ENCODE peak calls at places on chromosomes 6 and 20, in four cellular contexts. One of them, this sample, is unnamed.
A peak's percentile ranks its signal among the peaks of the same experiment; 100 is the strongest.

GRCh38 chr6:167706313-167707109 is 120.2 kb upstream of the AFDN start:
- DNase-seq in brain microvascular endothelial cell: no peak
- DNase-seq in AG04449: no peak
- DNase-seq in fibroblast of pulmonary artery: peak; percentile 24
- DNase-seq in this sample: no peak

GRCh38 chr6:45763281-45763680 is 252.4 kb downstream of the CLIC5 start:
- DNase-seq in brain microvascular endothelial cell: no peak
- DNase-seq in AG04449: no peak
- DNase-seq in fibroblast of pulmonary artery: no peak
- DNase-seq in this sample: no peak

GRCh38 chr20:3749689-3750639 is 17.5 kb downstream of the HSPA12B start:
- DNase-seq in brain microvascular endothelial cell: no peak
- DNase-seq in AG04449: no peak
- DNase-seq in fibroblast of pulmonary artery: no peak
- DNase-seq in this sample: no peak

GRCh38 chr20:62523473-62524203 is 47.8 kb upstream of the GATA5 start:
- DNase-seq in brain microvascular endothelial cell: no peak
- DNase-seq in AG04449: no peak
- DNase-seq in fibroblast of pulmonary artery: no peak
- DNase-seq in this sample: no peak

GRCh38 chr6:156058356-156058755 is 602.7 kb upstream of the NOX3 start:
- DNase-seq in brain microvascular endothelial cell: no peak
- DNase-seq in AG04449: no peak
- DNase-seq in fibroblast of pulmonary artery: no peak
- DNase-seq in this sample: no peak

GRCh38 chr6:38283734-38284362 is 355.9 kb downstream of the BTBD9 start:
- DNase-seq in brain microvascular endothelial cell: peak; percentile 44
- DNase-seq in AG04449: no peak
- DNase-seq in fibroblast of pulmonary artery: no peak
- DNase-seq in this sample: peak; percentile 44

GRCh38 chr6:49001856-49002255 is 461.2 kb downstream of the MMUT start:
- DNase-seq in brain microvascular endothelial cell: no peak
- DNase-seq in AG04449: no peak
- DNase-seq in fibroblast of pulmonary artery: peak; percentile 59
- DNase-seq in this sample: no peak

GRCh38 chr6:156872903-156873302 is 95.7 kb downstream of the ARID1B start:
- DNase-seq in brain microvascular endothelial cell: no peak
- DNase-seq in AG04449: no peak
- DNase-seq in fibroblast of pulmonary artery: no peak
- DNase-seq in this sample: no peak

GRCh38 chr6:154386848-154387717 is 30.5 kb upstream of the IPCEF1 start:
- DNase-seq in brain microvascular endothelial cell: peak; percentile 82
- DNase-seq in AG04449: peak; percentile 87
- DNase-seq in fibroblast of pulmonary artery: peak; percentile 86
- DNase-seq in this sample: peak; percentile 76

GRCh38 chr6:126682440-126682839 is 342.5 kb downstream of the CENPW start:
- DNase-seq in brain microvascular endothelial cell: no peak
- DNase-seq in AG04449: no peak
- DNase-seq in fibroblast of pulmonary artery: peak; percentile 46
- DNase-seq in this sample: no peak

GRCh38 chr6:105733556-105734162 is 330.8 kb upstream of the PREP start:
- DNase-seq in brain microvascular endothelial cell: no peak
- DNase-seq in AG04449: no peak
- DNase-seq in fibroblast of pulmonary artery: peak; percentile 55
- DNase-seq in this sample: no peak

GRCh38 chr6:106757722-106758467 is 128.5 kb downstream of the QRSL1 start:
- DNase-seq in brain microvascular endothelial cell: no peak
- DNase-seq in AG04449: no peak
- DNase-seq in fibroblast of pulmonary artery: no peak
- DNase-seq in this sample: no peak

GRCh38 chr6:148144917-148145521 is 197.6 kb upstream of the SASH1 start:
- DNase-seq in brain microvascular endothelial cell: peak; percentile 86
- DNase-seq in AG04449: peak; percentile 4
- DNase-seq in fibroblast of pulmonary artery: peak; percentile 81
- DNase-seq in this sample: no peak

GRCh38 chr6:8065519-8065911 is 1.3 kb upstream of the BLOC1S5 start:
- DNase-seq in brain microvascular endothelial cell: no peak
- DNase-seq in AG04449: no peak
- DNase-seq in fibroblast of pulmonary artery: no peak
- DNase-seq in this sample: no peak

GRCh38 chr6:126919947-126920346 is 198.5 kb upstream of the RSPO3 start:
- DNase-seq in brain microvascular endothelial cell: peak; percentile 93
- DNase-seq in AG04449: peak; percentile 96
- DNase-seq in fibroblast of pulmonary artery: peak; percentile 95
- DNase-seq in this sample: peak; percentile 71

GRCh38 chr6:41286544-41287346 is at the start of gene TREM1:
- DNase-seq in brain microvascular endothelial cell: peak; percentile 56
- DNase-seq in AG04449: no peak
- DNase-seq in fibroblast of pulmonary artery: peak; percentile 96
- DNase-seq in this sample: no peak

GRCh38 chr20:24773751-24774201 is 175.3 kb upstream of the CST7 start:
- DNase-seq in brain microvascular endothelial cell: peak; percentile 67
- DNase-seq in AG04449: peak; percentile 75
- DNase-seq in fibroblast of pulmonary artery: peak; percentile 21
- DNase-seq in this sample: peak; percentile 90

GRCh38 chr6:167856999-167857660 is 30.4 kb downstream of the AFDN start:
- DNase-seq in brain microvascular endothelial cell: peak; percentile 65
- DNase-seq in AG04449: no peak
- DNase-seq in fibroblast of pulmonary artery: peak; percentile 91
- DNase-seq in this sample: no peak

GRCh38 chr20:47799116-47799715 is 13.9 kb upstream of the SULF2 start:
- DNase-seq in brain microvascular endothelial cell: no peak
- DNase-seq in AG04449: no peak
- DNase-seq in fibroblast of pulmonary artery: peak; percentile 59
- DNase-seq in this sample: no peak

GRCh38 chr20:3106658-3107463 is 22.3 kb upstream of the AVP start:
- DNase-seq in brain microvascular endothelial cell: no peak
- DNase-seq in AG04449: no peak
- DNase-seq in fibroblast of pulmonary artery: no peak
- DNase-seq in this sample: no peak

GRCh38 chr6:159946912-159947311 is 22.0 kb upstream of the IGF2R start:
- DNase-seq in brain microvascular endothelial cell: no peak
- DNase-seq in AG04449: no peak
- DNase-seq in fibroblast of pulmonary artery: no peak
- DNase-seq in this sample: no peak

GRCh38 chr6:17768388-17768787 is 61.7 kb upstream of the NUP153 start:
- DNase-seq in brain microvascular endothelial cell: peak; percentile 26
- DNase-seq in AG04449: no peak
- DNase-seq in fibroblast of pulmonary artery: peak; percentile 60
- DNase-seq in this sample: peak; percentile 23

GRCh38 chr6:140436023-140436811 is 1061.8 kb upstream of the CITED2 start:
- DNase-seq in brain microvascular endothelial cell: peak; percentile 69
- DNase-seq in AG04449: peak; percentile 77
- DNase-seq in fibroblast of pulmonary artery: peak; percentile 73
- DNase-seq in this sample: peak; percentile 21

GRCh38 chr6:75504902-75505233 is 11.3 kb upstream of the FILIP1 start:
- DNase-seq in brain microvascular endothelial cell: no peak
- DNase-seq in AG04449: no peak
- DNase-seq in fibroblast of pulmonary artery: peak; percentile 56
- DNase-seq in this sample: no peak

GRCh38 chr6:93040375-93040774 is 379.0 kb downstream of the EPHA7 start:
- DNase-seq in brain microvascular endothelial cell: peak; percentile 15
- DNase-seq in AG04449: no peak
- DNase-seq in fibroblast of pulmonary artery: peak; percentile 62
- DNase-seq in this sample: peak; percentile 4

GRCh38 chr6:160714731-160715130 is 12.7 kb downstream of the PLG start:
- DNase-seq in brain microvascular endothelial cell: no peak
- DNase-seq in AG04449: no peak
- DNase-seq in fibroblast of pulmonary artery: no peak
- DNase-seq in this sample: no peak

GRCh38 chr6:127737009-127737486 is 160.1 kb downstream of the C6orf58 start:
- DNase-seq in brain microvascular endothelial cell: peak; percentile 74
- DNase-seq in AG04449: peak; percentile 24
- DNase-seq in fibroblast of pulmonary artery: peak; percentile 83
- DNase-seq in this sample: peak; percentile 25

GRCh38 chr6:136534268-136534667 is 16.0 kb downstream of the MAP7 start:
- DNase-seq in brain microvascular endothelial cell: no peak
- DNase-seq in AG04449: no peak
- DNase-seq in fibroblast of pulmonary artery: no peak
- DNase-seq in this sample: no peak

GRCh38 chr20:9025643-9026042 is 43.2 kb upstream of the PLCB4 start:
- DNase-seq in brain microvascular endothelial cell: peak; percentile 55
- DNase-seq in AG04449: peak; percentile 36
- DNase-seq in fibroblast of pulmonary artery: peak; percentile 30
- DNase-seq in this sample: peak; percentile 66

GRCh38 chr20:16423311-16424212 is 149.7 kb downstream of the KIF16B start:
- DNase-seq in brain microvascular endothelial cell: peak; percentile 33
- DNase-seq in AG04449: no peak
- DNase-seq in fibroblast of pulmonary artery: peak; percentile 14
- DNase-seq in this sample: no peak

GRCh38 chr20:58891076-58891685 is 38.7 kb downstream of the GNAS start:
- DNase-seq in brain microvascular endothelial cell: peak; percentile 35
- DNase-seq in AG04449: no peak
- DNase-seq in fibroblast of pulmonary artery: peak; percentile 67
- DNase-seq in this sample: no peak

GRCh38 chr6:147603392-147604081 is 95.0 kb downstream of the SAMD5 start:
- DNase-seq in brain microvascular endothelial cell: no peak
- DNase-seq in AG04449: no peak
- DNase-seq in fibroblast of pulmonary artery: no peak
- DNase-seq in this sample: no peak

GRCh38 chr6:10373642-10374359 is 41.1 kb downstream of the TFAP2A start:
- DNase-seq in brain microvascular endothelial cell: peak; percentile 2
- DNase-seq in AG04449: no peak
- DNase-seq in fibroblast of pulmonary artery: no peak
- DNase-seq in this sample: no peak

GRCh38 chr6:37021356-37022129 is 16.1 kb downstream of the FGD2 start:
- DNase-seq in brain microvascular endothelial cell: peak; percentile 44
- DNase-seq in AG04449: no peak
- DNase-seq in fibroblast of pulmonary artery: peak; percentile 71
- DNase-seq in this sample: no peak
- TF ChIP-seq CTCF in brain microvascular endothelial cell: peak; percentile 81
- TF ChIP-seq CTCF in AG04449: peak; percentile 56
- TF ChIP-seq CTCF in fibroblast of pulmonary artery: peak; percentile 70
- TF ChIP-seq CTCF in this sample: peak; percentile 56

DNA sequence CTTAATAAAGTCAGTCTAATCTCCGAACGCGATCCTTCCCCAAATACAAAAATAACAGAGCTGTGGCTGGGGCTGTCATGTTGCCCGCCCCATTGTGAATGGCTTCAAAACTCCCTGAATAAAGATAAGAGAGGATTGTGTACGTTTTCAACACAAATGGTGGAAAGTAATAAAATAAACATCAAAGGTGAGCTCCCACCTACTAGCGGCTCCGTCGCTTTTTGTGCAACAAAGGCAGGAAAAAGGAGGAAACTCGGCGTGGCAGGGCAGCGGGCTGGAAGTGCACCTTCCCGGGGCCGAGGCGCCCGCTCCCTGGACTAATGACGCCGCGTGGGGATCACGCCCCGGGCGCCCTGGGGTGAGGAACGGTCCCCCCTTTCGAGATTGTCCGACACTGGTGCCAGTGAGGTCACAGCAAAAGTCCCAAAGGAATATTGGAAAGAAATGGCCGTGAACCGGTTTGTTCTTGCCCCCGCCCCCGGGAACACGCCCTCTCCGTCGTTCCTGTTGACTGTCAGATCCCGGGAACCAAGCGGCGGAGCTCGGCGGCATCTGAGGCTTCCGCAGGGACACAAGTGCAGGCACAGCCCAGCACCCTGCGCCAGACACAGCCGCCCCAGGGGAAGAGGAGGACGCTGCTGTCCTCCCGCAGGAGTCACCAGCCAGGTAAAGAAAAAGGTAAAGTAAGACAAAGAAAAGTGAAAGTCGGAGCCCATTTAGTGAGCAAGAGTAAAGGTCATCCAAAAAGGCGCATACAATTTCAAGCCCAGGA is 1.1 kb upstream of the FOXQ1 start:
- DNase-seq in brain microvascular endothelial cell: no peak
- DNase-seq in AG04449: no peak
- DNase-seq in fibroblast of pulmonary artery: no peak
- DNase-seq in this sample: no peak
- H3K4me3 ChIP-seq in brain microvascular endothelial cell: peak overlapping the region; percentile 41
- H3K4me3 ChIP-seq in AG04449: peak overlapping the region; percentile 52
- H3K4me3 ChIP-seq in fibroblast of pulmonary artery: peak overlapping the region; percentile 37
- H3K4me3 ChIP-seq in this sample: peak overlapping the region; percentile 52

GRCh38 chr6:169220068-169220964 is 33.3 kb downstream of the THBS2 start:
- DNase-seq in brain microvascular endothelial cell: no peak
- DNase-seq in AG04449: no peak
- DNase-seq in fibroblast of pulmonary artery: no peak
- DNase-seq in this sample: no peak

GRCh38 chr6:169222126-169222525 is 31.5 kb downstream of the THBS2 start:
- DNase-seq in brain microvascular endothelial cell: no peak
- DNase-seq in AG04449: no peak
- DNase-seq in fibroblast of pulmonary artery: no peak
- DNase-seq in this sample: no peak

GRCh38 chr6:169224185-169224695 is 29.4 kb downstream of the THBS2 start:
- DNase-seq in brain microvascular endothelial cell: peak; percentile 73
- DNase-seq in AG04449: no peak
- DNase-seq in fibroblast of pulmonary artery: peak; percentile 95
- DNase-seq in this sample: no peak

GRCh38 chr6:169223006-169223405 is 30.6 kb downstream of the THBS2 start:
- DNase-seq in brain microvascular endothelial cell: no peak
- DNase-seq in AG04449: no peak
- DNase-seq in fibroblast of pulmonary artery: no peak
- DNase-seq in this sample: no peak

GRCh38 chr6:169221264-169221663 is 32.4 kb downstream of the THBS2 start:
- DNase-seq in brain microvascular endothelial cell: no peak
- DNase-seq in AG04449: no peak
- DNase-seq in fibroblast of pulmonary artery: no peak
- DNase-seq in this sample: no peak
- TF ChIP-seq CTCF in brain microvascular endothelial cell: peak; percentile 3
- TF ChIP-seq CTCF in AG04449: no peak
- TF ChIP-seq CTCF in fibroblast of pulmonary artery: no peak
- TF ChIP-seq CTCF in this sample: no peak

DNA sequence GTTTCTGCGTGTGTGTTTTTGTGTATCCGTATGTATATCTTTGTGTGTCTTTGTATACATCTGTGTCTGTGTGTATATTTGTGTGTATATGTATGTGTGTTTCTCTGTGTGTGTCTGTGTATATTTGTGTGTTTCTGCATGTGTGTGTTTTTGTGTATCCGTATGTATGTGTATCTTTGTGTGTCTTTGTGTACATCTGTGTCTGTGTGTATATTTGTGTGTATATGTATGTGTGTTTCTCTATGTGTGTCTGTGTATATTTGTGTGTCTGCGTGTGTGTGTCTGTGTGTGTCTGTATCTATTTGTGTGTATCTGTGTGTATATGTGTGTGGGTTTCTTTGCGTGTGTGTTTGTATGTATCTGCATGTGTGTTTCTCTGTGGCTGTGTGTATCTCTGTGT is 192.6 kb downstream of the CDH4 start:
- DNase-seq in brain microvascular endothelial cell: no peak
- DNase-seq in AG04449: no peak
- DNase-seq in fibroblast of pulmonary artery: no peak
- DNase-seq in this sample: no peak
- H3K4me3 ChIP-seq in brain microvascular endothelial cell: no peak overlapping the region
- H3K4me3 ChIP-seq in AG04449: no peak overlapping the region
- H3K4me3 ChIP-seq in fibroblast of pulmonary artery: no peak overlapping the region
- H3K4me3 ChIP-seq in this sample: no peak overlapping the region

GRCh38 chr6:1604347-1604990 is 5.2 kb upstream of the FOXC1 start:
- DNase-seq in brain microvascular endothelial cell: no peak
- DNase-seq in AG04449: no peak
- DNase-seq in fibroblast of pulmonary artery: peak; percentile 48
- DNase-seq in this sample: no peak
- TF ChIP-seq CTCF in brain microvascular endothelial cell: peak; percentile 61
- TF ChIP-seq CTCF in AG04449: peak; percentile 82
- TF ChIP-seq CTCF in fibroblast of pulmonary artery: peak; percentile 38
- TF ChIP-seq CTCF in this sample: peak; percentile 33